ENCODE peak calls at places on chromosomes 12 and 14, in eight cellular contexts. H, Y, D, Z, K, E, A and O are unnamed samples.

GRCh38 chr14:38737657-38738056 is 365.4 kb downstream of the SEC23A start:
- DNase-seq in H (no peak), Z (no peak), K (no peak), A (no peak), E (no peak), Y (no peak), D (no peak), O (no peak)

GRCh38 chr14:62234849-62235248 is 472.6 kb downstream of the SNAPC1 start:
- DNase-seq in A (no peak), H (no peak), D (no peak), K (no peak), E (no peak), Y (no peak), Z (no peak), O (no peak)

GRCh38 chr12:115383668-115384067 is 699.7 kb upstream of the TBX3 start:
- DNase-seq in E (peak), K (no peak), Y (no peak), Z (peak), D (no peak), A (no peak), H (no peak), O (no peak)

GRCh38 chr14:70152704-70153103 is 36.0 kb downstream of the SLC8A3 start:
- DNase-seq in Y (no peak), K (no peak), D (no peak), Z (no peak), E (no peak), H (no peak), A (no peak), O (no peak)

GRCh38 chr12:75859868-75860267 is 171.7 kb downstream of the PHLDA1 start:
- DNase-seq in D (no peak), H (no peak), E (no peak), Z (no peak), K (no peak), Y (no peak), A (no peak), O (no peak)

GRCh38 chr14:71266994-71267636 is 359.9 kb downstream of the PCNX1 start:
- DNase-seq in H (no peak), Y (no peak), Z (no peak), K (peak), A (no peak), E (no peak), D (no peak), O (no peak)

GRCh38 chr14:98785578-98785977 is 486.4 kb downstream of the BCL11B start:
- DNase-seq in H (no peak), E (no peak), K (no peak), Y (no peak), Z (no peak), A (no peak), D (no peak), O (no peak)

GRCh38 chr14:104749111-104749649 is 3.8 kb upstream of the SIVA1 start:
- DNase-seq in K (no peak), H (no peak), D (no peak), Z (peak), A (peak), Y (no peak), E (no peak), O (no peak)

GRCh38 chr14:97065305-97066067 is 268.3 kb downstream of the VRK1 start:
- DNase-seq in Y (no peak), Z (no peak), E (no peak), D (no peak), K (no peak), A (no peak), H (no peak), O (no peak)

GRCh38 chr14:49966971-49967630 is 74.2 kb downstream of the ARF6 start:
- DNase-seq in A (no peak), D (no peak), H (no peak), K (no peak), E (no peak), Y (no peak), Z (no peak), O (no peak)

GRCh38 chr12:32437095-32437515 is 37.7 kb downstream of the FGD4 start:
- DNase-seq in E (peak), D (no peak), K (no peak), A (no peak), H (no peak), Z (no peak), Y (peak), O (no peak)

GRCh38 chr12:131831021-131831571 is 2.9 kb downstream of the MMP17 start:
- DNase-seq in K (peak), H (peak), Y (no peak), Z (peak), A (no peak), E (no peak), D (no peak), O (no peak)

GRCh38 chr12:131217024-131217586 is 263.4 kb downstream of the ADGRD1 start:
- DNase-seq in Y (no peak), K (no peak), H (no peak), Z (peak), E (no peak), D (no peak), A (no peak), O (no peak)

GRCh38 chr12:117494833-117495714 is 133.6 kb upstream of the NOS1 start:
- DNase-seq in K (no peak), Z (no peak), H (no peak), E (no peak), A (peak), D (no peak), Y (no peak), O (no peak)

GRCh38 chr12:97716356-97716755 is 253.8 kb downstream of the RMST start:
- DNase-seq in E (no peak), Y (peak), H (no peak), D (no peak), A (no peak), Z (no peak), K (peak), O (no peak)

GRCh38 chr12:133080619-133081407 is at the start of gene ZNF140:
- DNase-seq in D (peak), A (peak), K (peak), H (peak), Z (peak), E (peak), Y (peak), O (peak)
- TF ChIP-seq POLR2A in D (peak), A (peak), K (peak), H (peak), Z (no peak), E (peak), Y (peak), O (peak)

GRCh38 chr12:104605685-104606084 is 148.9 kb downstream of the CHST11 start:
- DNase-seq in D (no peak), A (peak), K (peak), Z (peak), Y (no peak), E (no peak), H (no peak), O (peak)

GRCh38 chr12:104602901-104603300 is 146.2 kb downstream of the CHST11 start:
- DNase-seq in Y (no peak), E (no peak), Z (no peak), A (no peak), H (no peak), D (no peak), K (peak), O (peak)

GRCh38 chr12:104604995-104605675 is 148.4 kb downstream of the CHST11 start:
- DNase-seq in Y (no peak), H (no peak), A (no peak), K (no peak), Z (peak), E (no peak), D (no peak), O (no peak)

GRCh38 chr12:104603545-104603973 is 146.8 kb downstream of the CHST11 start:
- DNase-seq in Z (no peak), E (peak), H (no peak), Y (peak), D (no peak), A (no peak), K (peak), O (peak)

GRCh38 chr12:104604070-104604994 is 147.6 kb downstream of the CHST11 start:
- DNase-seq in K (peak), A (peak), Y (peak), D (peak), H (peak), Z (peak), E (peak), O (peak)
- TF ChIP-seq POLR2A in K (no peak), A (no peak), Y (no peak), D (no peak), H (no peak), Z (no peak), E (no peak), O (no peak)

GRCh38 chr12:71950404-71950803 is 11.8 kb downstream of the TPH2 start:
- DNase-seq in A (no peak), K (no peak), Z (no peak), Y (no peak), D (no peak), E (no peak), H (no peak), O (no peak)
- TF ChIP-seq POLR2A in A (no peak), K (no peak), Z (no peak), Y (no peak), D (no peak), E (no peak), H (no peak), O (no peak)

GRCh38 chr14:100291305-100292075 is 14.8 kb downstream of the SLC25A29 start:
- DNase-seq in Z (no peak), E (no peak), K (no peak), D (no peak), A (peak), Y (no peak), H (peak), O (no peak)
- TF ChIP-seq POLR2A in Z (no peak), E (no peak), K (no peak), D (no peak), A (no peak), Y (no peak), H (no peak), O (no peak)

GRCh38 chr12:18872770-18873169 is 134.9 kb downstream of the CAPZA3 start:
- DNase-seq in H (no peak), K (no peak), D (no peak), Y (no peak), Z (no peak), E (no peak), A (no peak), O (no peak)
- TF ChIP-seq POLR2A in H (no peak), K (no peak), D (no peak), Y (no peak), Z (no peak), E (no peak), A (no peak), O (no peak)